ENCODE peak calls at places on chromosomes 3 and 15, in ten cellular contexts. S is uterus; I is heart left ventricle; Q is EH; C is stimulated activated CD4-positive, alpha-beta T cell treated with anti-CD3 and anti-CD28 coated beads, Interleukin-1b, Interleukin-23, amount 100 ng/mL, for 4 hours; W is NCI-H774; V is germinal center; L is activated CD4-positive, alpha-beta T cell treated with anti-CD3 and anti-CD28 coated beads for 1 hour; E is fibroblast of the conjunctiva; P is lower lobe of right lung. N is an unnamed sample.

GRCh38 chr15:59329570-59330350 is 42.9 kb downstream of the MYO1E start:
- DNase-seq in E (peak; percentile 32), Q (peak; percentile 80), I (no peak), L (no peak), V (no peak), W (no peak), P (no peak), S (no peak), C (no peak), N (no peak)

GRCh38 chr15:55873024-55873745 is 120.2 kb downstream of the NEDD4 start:
- DNase-seq in Q (peak; percentile 26), L (no peak), W (no peak), I (no peak), S (no peak), P (no peak), V (no peak), C (no peak), E (no peak), N (no peak)

GRCh38 chr15:64653757-64654156 is 121.6 kb downstream of the RBPMS2 start:
- DNase-seq in E (peak; percentile 14), P (no peak), L (no peak), S (no peak), V (no peak), C (no peak), Q (peak; percentile 28), I (no peak), W (no peak), N (no peak)

GRCh38 chr15:25181290-25182097 is 226.7 kb downstream of the SNRPN start:
- DNase-seq in W (no peak), I (no peak), C (no peak), P (peak; percentile 34), Q (no peak), S (peak; percentile 4), E (no peak), V (no peak), L (no peak), N (no peak)

GRCh38 chr15:76793162-76793561 is 112.0 kb downstream of the SCAPER start:
- DNase-seq in Q (no peak), P (no peak), L (no peak), C (no peak), V (no peak), S (no peak), E (no peak), I (no peak), W (no peak), N (no peak)

GRCh38 chr15:60477991-60478632 is 830 bp downstream of the ICE2 start:
- DNase-seq in S (no peak), W (no peak), C (no peak), Q (peak; percentile 44), P (no peak), V (peak; percentile 5), L (no peak), E (peak; percentile 6), I (no peak), N (peak; percentile 30)

GRCh38 chr3:58630710-58631092 is 35.9 kb downstream of the FAM3D start:
- DNase-seq in W (no peak), E (no peak), P (no peak), L (no peak), S (no peak), Q (no peak), C (no peak), V (no peak), I (no peak), N (no peak)

GRCh38 chr3:128341659-128342395 is 124.9 kb downstream of the DNAJB8 start:
- DNase-seq in C (no peak), Q (no peak), P (peak; percentile 33), E (no peak), W (no peak), L (no peak), S (no peak), V (no peak), I (no peak), N (no peak)

GRCh38 chr3:128548426-128549282 is 55.7 kb upstream of the GATA2 start:
- DNase-seq in V (no peak), S (no peak), C (no peak), I (no peak), P (no peak), W (no peak), L (no peak), Q (peak; percentile 73), E (no peak), N (no peak)